ENCODE peak calls at places on chromosomes 6 and 20, in four cellular contexts. T is mesendoderm, U is H1, N is HCT116. C is an unnamed sample. For H3K4me1, the result is how much of the 10 kb centered on the place peaks cover.

GRCh38 chr6:141464490-141464889 is 668.2 kb upstream of the GJE1 start:
- DNase-seq in N (no peak), U (no peak), T (peak), C (peak)

GRCh38 chr6:124073021-124073420 is 269.4 kb downstream of the NKAIN2 start:
- DNase-seq in U (no peak), T (peak), N (no peak), C (peak)

GRCh38 chr6:31530659-31531058 is 1.9 kb downstream of the MCCD1 start:
- DNase-seq in N (no peak), T (no peak), U (no peak), C (no peak)

GRCh38 chr6:155311076-155311475 is 3.2 kb downstream of the TFB1M start:
- DNase-seq in U (no peak), T (no peak), N (no peak), C (peak)

GRCh38 chr6:46963626-46964025 is 41.9 kb upstream of the ADGRF5 start:
- DNase-seq in N (no peak), U (no peak), T (peak), C (no peak)

GRCh38 chr6:145960918-145961604 is 3.1 kb downstream of the SHPRH start:
- DNase-seq in N (no peak), U (no peak), T (no peak), C (peak)

GRCh38 chr6:108168980-108169800 is 3.4 kb downstream of the NR2E1 start:
- DNase-seq in N (no peak), U (peak), T (no peak), C (no peak)

GRCh38 chr6:104940238-104940880 is 16.5 kb upstream of the LIN28B start:
- DNase-seq in T (peak), N (no peak), U (peak), C (no peak)

GRCh38 chr6:166109608-166110007 is 58.0 kb downstream of the TBXT start:
- DNase-seq in U (no peak), T (no peak), N (no peak), C (no peak)

GRCh38 chr6:108677357-108677756 is 116.6 kb downstream of the FOXO3 start:
- DNase-seq in N (no peak), T (no peak), U (no peak), C (no peak)

GRCh38 chr6:90397047-90397446 is 100.4 kb upstream of the BACH2 start:
- DNase-seq in N (no peak), U (no peak), T (peak), C (no peak)

GRCh38 chr20:10713161-10713560 is 39.4 kb upstream of the JAG1 start:
- DNase-seq in N (no peak), U (no peak), T (no peak), C (no peak)

GRCh38 chr20:21511850-21512633 is 1.8 kb downstream of the NKX2-2 start:
- DNase-seq in T (peak), N (no peak), U (peak), C (no peak)

GRCh38 chr6:130840050-130840449 is 12.8 kb downstream of the SMLR1 start:
- DNase-seq in T (no peak), N (no peak), U (no peak), C (no peak)

GRCh38 chr20:43983904-43984361 is 69.3 kb downstream of the TOX2 start:
- DNase-seq in U (no peak), N (no peak), T (no peak), C (no peak)

GRCh38 chr6:35969676-35970075 is 48.8 kb upstream of the SRPK1 start:
- DNase-seq in T (no peak), N (no peak), U (no peak), C (no peak)

GRCh38 chr6:67594366-67594765 is 1040.7 kb upstream of the ADGRB3 start:
- DNase-seq in T (no peak), N (no peak), U (no peak), C (no peak)

GRCh38 chr6:108604156-108604555 is 43.4 kb downstream of the FOXO3 start:
- DNase-seq in T (no peak), U (no peak), N (no peak), C (no peak)

GRCh38 chr6:13362432-13362831 is 34.1 kb upstream of the TBC1D7 start:
- DNase-seq in T (no peak), U (no peak), N (no peak), C (peak)

GRCh38 chr6:125910518-125910917 is 46.1 kb upstream of the HINT3 start:
- DNase-seq in T (no peak), U (no peak), N (no peak), C (peak)

GRCh38 chr6:33683051-33683571 is 28.4 kb downstream of the UQCC2 start:
- DNase-seq in U (no peak), N (no peak), T (no peak), C (peak)

GRCh38 chr6:91600561-91600960 is 1013.7 kb upstream of the MAP3K7 start:
- DNase-seq in N (no peak), U (no peak), T (no peak), C (no peak)

GRCh38 chr20:37850724-37851123 is 52.2 kb upstream of the VSTM2L start:
- DNase-seq in U (no peak), T (no peak), N (no peak), C (peak)

GRCh38 chr6:11770546-11771466 is 7.8 kb downstream of the ADTRP start:
- DNase-seq in U (peak), N (peak), T (peak), C (peak)

GRCh38 chr6:20313960-20314530 is 87.6 kb upstream of the E2F3 start:
- DNase-seq in U (no peak), N (no peak), T (no peak), C (no peak)

GRCh38 chr6:38715016-38715809 is at the start of gene DNAH8:
- DNase-seq in T (no peak), N (no peak), U (peak), C (peak)

GRCh38 chr20:46307139-46307998 is 929 bp downstream of the CDH22 start:
- DNase-seq in U (peak), T (peak), N (no peak), C (peak)

GRCh38 chr6:129686941-129687627 is 22.9 kb downstream of the ARHGAP18 start:
- DNase-seq in T (no peak), U (no peak), N (no peak), C (no peak)

GRCh38 chr6:129684323-129684884 is 25.6 kb downstream of the ARHGAP18 start:
- DNase-seq in N (no peak), T (no peak), U (no peak), C (no peak)

GRCh38 chr6:129684903-129685639 is 24.9 kb downstream of the ARHGAP18 start:
- DNase-seq in U (no peak), N (no peak), T (no peak), C (no peak)

GRCh38 chr6:129683606-129684322 is 26.2 kb downstream of the ARHGAP18 start:
- DNase-seq in T (peak), U (no peak), N (peak), C (peak)

DNA sequence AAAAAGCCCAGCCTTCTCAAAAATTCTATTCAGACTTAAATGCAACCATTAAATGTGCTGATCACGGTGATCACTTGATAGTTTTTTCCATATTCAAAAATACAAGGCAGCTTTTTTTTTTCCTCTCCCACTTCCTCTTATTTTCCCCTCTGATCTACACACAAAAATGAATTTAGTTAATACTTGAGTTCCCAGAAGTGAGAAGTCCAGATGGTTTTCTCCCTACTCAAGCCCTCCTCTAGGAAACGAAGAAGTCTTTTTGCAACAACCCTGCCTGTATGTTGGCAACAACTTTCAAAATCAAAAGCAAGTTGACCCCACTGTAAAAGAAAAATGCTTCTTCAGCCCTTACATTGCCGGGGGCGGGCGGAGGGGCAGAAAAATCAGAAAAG is 24.3 kb downstream of the ARHGAP18 start:
- DNase-seq in T (no peak), U (no peak), N (no peak), C (no peak)
- H3K4me1 ChIP-seq in T (under half), U (under half), N (half or more), C (under half)

GRCh38 chr6:42123379-42124103 is 18.9 kb downstream of the C6orf132 start:
- DNase-seq in N (no peak), U (no peak), T (no peak), C (no peak)
- H3K4me1 ChIP-seq in N (under half), U (under half), T (under half), C (under half)

GRCh38 chr6:159819932-159820640 is 20.0 kb downstream of the PNLDC1 start:
- DNase-seq in U (no peak), T (no peak), N (no peak), C (no peak)

GRCh38 chr6:159819098-159819497 is 19.0 kb downstream of the PNLDC1 start:
- DNase-seq in N (no peak), U (no peak), T (no peak), C (no peak)

GRCh38 chr6:159823953-159824352 is 23.9 kb downstream of the PNLDC1 start:
- DNase-seq in U (no peak), T (no peak), N (no peak), C (no peak)

GRCh38 chr6:159821111-159821510 is 21.0 kb downstream of the PNLDC1 start:
- DNase-seq in T (no peak), N (no peak), U (no peak), C (no peak)

GRCh38 chr6:159821726-159822125 is 21.6 kb downstream of the PNLDC1 start:
- DNase-seq in U (no peak), N (no peak), T (no peak), C (no peak)
- H3K4me1 ChIP-seq in U (under half), N (under half), T (under half), C (under half)

DNA sequence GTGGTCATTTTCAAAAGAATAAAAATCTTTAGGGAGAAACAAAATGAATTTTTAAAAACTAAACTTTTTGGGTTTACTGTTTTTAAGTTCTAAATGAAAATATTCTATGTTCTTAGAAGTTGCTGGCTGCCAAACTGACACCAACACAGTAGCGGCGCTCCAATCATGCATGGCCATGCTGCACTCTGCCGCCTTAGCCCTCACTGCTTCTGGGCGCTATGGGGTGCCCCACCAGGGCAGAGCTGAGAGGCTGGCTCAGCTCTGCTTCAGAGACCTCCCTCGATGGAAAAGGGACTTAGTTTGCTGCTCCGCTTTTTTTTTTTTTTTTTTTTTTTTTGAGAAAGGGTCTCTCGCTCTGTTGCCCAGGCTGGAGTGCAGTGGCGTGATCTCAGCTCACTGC is 20.9 kb downstream of the EZR start:
- DNase-seq in N (no peak), U (no peak), T (no peak), C (no peak)
- H3K4me1 ChIP-seq in N (half or more), U (under half), T (under half), C (under half)